ENCODE peak calls at places on chromosomes 12 and 14, in four cellular contexts. T is OCI-LY7, W is GM23248, S is IMR-90. G is an unnamed sample. For H3K9me3, the result is how much of the 10 kb centered on the place peaks cover.

GRCh38 chr14:29629839-29630238 is 297.8 kb downstream of the PRKD1 start:
- DNase-seq in T (no peak), W (no peak), S (no peak), G (no peak)

GRCh38 chr12:47721431-47721973 is 3.8 kb downstream of the ENDOU start:
- DNase-seq in T (no peak), W (no peak), S (no peak), G (peak)

GRCh38 chr12:96578526-96579125 is 89.2 kb downstream of the CFAP54 start:
- DNase-seq in T (peak), W (peak), S (peak), G (no peak)

GRCh38 chr12:77152623-77153193 is 87.3 kb upstream of the E2F7 start:
- DNase-seq in T (no peak), W (peak), S (peak), G (no peak)

GRCh38 chr12:132367401-132367851 is 38.0 kb upstream of the GALNT9 start:
- DNase-seq in T (no peak), W (peak), S (no peak), G (no peak)

GRCh38 chr14:22319526-22320352 is 269.3 kb downstream of the DAD1 start:
- DNase-seq in T (peak), W (peak), S (peak), G (peak)

GRCh38 chr14:58464652-58465051 is 37.1 kb downstream of the KIAA0586 start:
- DNase-seq in T (no peak), W (no peak), S (no peak), G (no peak)

GRCh38 chr14:101773378-101773777 is 11.9 kb downstream of the PPP2R5C start:
- DNase-seq in T (peak), W (no peak), S (no peak), G (no peak)

GRCh38 chr14:69094481-69094880 is 58.4 kb downstream of the DCAF5 start:
- DNase-seq in T (no peak), W (no peak), S (peak), G (no peak)

GRCh38 chr12:59548930-59549329 is 46.9 kb upstream of the SLC16A7 start:
- DNase-seq in T (no peak), W (no peak), S (no peak), G (no peak)

GRCh38 chr12:50221228-50222008 is 54.2 kb upstream of the CERS5 start:
- DNase-seq in T (peak), W (peak), S (peak), G (no peak)

GRCh38 chr14:100410056-100410565 is 87.0 kb downstream of the SLC25A47 start:
- DNase-seq in T (no peak), W (no peak), S (peak), G (peak)

GRCh38 chr12:94205738-94206310 is 57.4 kb downstream of the PLXNC1 start:
- DNase-seq in T (peak), W (no peak), S (no peak), G (no peak)

GRCh38 chr14:87133073-87133815 is 859.7 kb downstream of the GALC start:
- DNase-seq in T (peak), W (peak), S (peak), G (no peak)

GRCh38 chr12:16282978-16283377 is 5.5 kb upstream of the SLC15A5 start:
- DNase-seq in T (no peak), W (no peak), S (no peak), G (no peak)

GRCh38 chr14:101185081-101185835 is 281.7 kb upstream of the RTL1 start:
- DNase-seq in T (no peak), W (no peak), S (no peak), G (no peak)

GRCh38 chr12:105569886-105570285 is 239.4 kb downstream of the C12orf75 start:
- DNase-seq in T (no peak), W (no peak), S (no peak), G (no peak)

GRCh38 chr14:61861320-61861865 is 99.2 kb downstream of the SNAPC1 start:
- DNase-seq in T (no peak), W (no peak), S (no peak), G (no peak)

GRCh38 chr12:121794532-121795028 is 1.1 kb upstream of the RHOF start:
- DNase-seq in T (no peak), W (peak), S (no peak), G (no peak)

GRCh38 chr12:19139795-19140194 is 10.3 kb downstream of the PLEKHA5 start:
- DNase-seq in T (no peak), W (no peak), S (no peak), G (no peak)

GRCh38 chr12:896031-896430 is 53.5 kb downstream of the RAD52 start:
- DNase-seq in T (no peak), W (no peak), S (no peak), G (no peak)

GRCh38 chr14:34913619-34914018 is 38.5 kb upstream of the BAZ1A start:
- DNase-seq in T (no peak), W (no peak), S (no peak), G (no peak)

GRCh38 chr12:113185180-113186032 is at the start of the genes DDX54 and RITA1:
- DNase-seq in T (peak), W (peak), S (peak), G (peak)

GRCh38 chr12:72295101-72295500 is 22.9 kb downstream of the TRHDE start:
- DNase-seq in T (no peak), W (no peak), S (peak), G (no peak)

GRCh38 chr14:32075636-32076277 is 1.3 kb upstream of the ARHGAP5 start:
- DNase-seq in T (peak), W (peak), S (peak), G (no peak)

GRCh38 chr12:76135456-76135855 is 51.0 kb upstream of the NAP1L1 start:
- DNase-seq in T (no peak), W (no peak), S (no peak), G (no peak)

GRCh38 chr14:53389207-53389606 is 236.1 kb upstream of the DDHD1 start:
- DNase-seq in T (no peak), W (peak), S (peak), G (no peak)

GRCh38 chr12:110349521-110350151 is 53.9 kb downstream of the ANAPC7 start:
- DNase-seq in T (no peak), W (no peak), S (no peak), G (no peak)

GRCh38 chr14:58280954-58281787 is 17.2 kb upstream of the ARID4A start:
- DNase-seq in T (no peak), W (peak), S (peak), G (no peak)

DNA sequence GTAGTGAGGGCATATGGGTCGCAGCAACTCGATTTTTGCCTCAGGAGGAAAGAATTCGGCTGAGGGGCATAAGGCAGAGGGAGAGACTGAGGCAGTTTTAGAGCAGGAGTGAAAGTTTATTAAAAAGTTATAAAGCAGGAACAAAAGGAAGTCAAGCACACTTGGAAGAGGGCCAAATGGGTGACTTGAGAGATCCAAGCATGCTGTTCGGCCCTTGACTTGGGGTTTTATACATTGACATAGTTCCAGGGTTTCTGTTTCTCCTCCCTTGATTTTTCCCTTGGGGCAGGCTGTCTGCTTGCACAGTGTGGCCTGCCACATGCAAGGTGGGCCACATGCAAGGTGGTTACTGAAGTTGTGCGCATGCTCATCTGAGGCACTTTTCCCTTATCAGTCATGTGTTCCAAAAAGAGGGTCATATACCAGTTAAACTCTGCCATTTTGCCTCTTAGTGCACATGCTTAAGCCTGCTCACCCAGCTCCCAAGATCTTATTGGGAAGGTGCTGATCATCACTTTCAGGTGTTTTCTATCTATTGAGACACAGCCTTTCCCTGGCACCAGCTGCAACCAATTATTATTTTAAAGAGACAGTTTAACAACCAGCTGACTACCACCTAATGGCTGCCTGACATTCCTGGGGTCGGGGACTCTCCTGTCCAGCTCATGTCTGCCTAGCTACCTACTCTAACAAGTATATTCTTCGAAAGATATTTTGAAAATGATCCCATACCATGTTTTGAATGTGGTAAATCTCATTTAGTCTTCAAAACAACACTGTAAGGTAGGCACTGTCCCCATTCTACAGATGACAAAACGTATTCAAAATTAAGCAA is 19.9 kb downstream of the PTGER2 start:
- DNase-seq in T (no peak), W (peak), S (peak), G (no peak)
- H2AFZ ChIP-seq in T (no peak), W (no peak), S (no peak), G (no peak)

DNA sequence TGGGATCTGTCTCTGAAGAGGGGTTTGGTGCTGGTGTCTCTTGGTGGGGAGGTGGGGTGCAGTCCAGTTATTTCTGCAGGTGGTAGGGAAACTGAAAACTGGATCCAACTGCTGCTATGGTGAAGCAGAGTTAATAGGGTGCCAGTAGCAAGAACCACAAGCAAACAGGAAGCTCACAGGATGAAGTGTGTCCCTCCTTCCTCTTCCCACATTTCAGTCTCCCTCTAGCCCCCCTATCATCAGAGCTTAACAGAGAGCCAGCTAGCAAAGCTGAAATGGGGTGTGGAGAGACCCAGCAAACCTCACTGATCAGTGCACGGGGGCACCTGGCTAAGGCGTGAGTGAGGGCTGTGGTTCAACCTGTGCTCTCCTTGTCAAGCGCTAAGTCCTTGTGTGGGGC is 69.1 kb upstream of the C12orf71 start:
- DNase-seq in T (no peak), W (no peak), S (no peak), G (no peak)
- H3K9me3 ChIP-seq in T (under half), W (under half), S (under half), G (under half)

GRCh38 chr14:105488781-105489606 is 2.1 kb upstream of the TEDC1 start:
- DNase-seq in T (no peak), W (no peak), S (no peak), G (no peak)
- H2AFZ ChIP-seq in T (no peak), W (no peak), S (no peak), G (no peak)

GRCh38 chr12:34400423-34400881 is 378.2 kb downstream of the ALG10 start:
- DNase-seq in T (no peak), W (no peak), S (no peak), G (no peak)
- H3K9me3 ChIP-seq in T (under half), W (under half), S (half or more), G (half or more)

DNA sequence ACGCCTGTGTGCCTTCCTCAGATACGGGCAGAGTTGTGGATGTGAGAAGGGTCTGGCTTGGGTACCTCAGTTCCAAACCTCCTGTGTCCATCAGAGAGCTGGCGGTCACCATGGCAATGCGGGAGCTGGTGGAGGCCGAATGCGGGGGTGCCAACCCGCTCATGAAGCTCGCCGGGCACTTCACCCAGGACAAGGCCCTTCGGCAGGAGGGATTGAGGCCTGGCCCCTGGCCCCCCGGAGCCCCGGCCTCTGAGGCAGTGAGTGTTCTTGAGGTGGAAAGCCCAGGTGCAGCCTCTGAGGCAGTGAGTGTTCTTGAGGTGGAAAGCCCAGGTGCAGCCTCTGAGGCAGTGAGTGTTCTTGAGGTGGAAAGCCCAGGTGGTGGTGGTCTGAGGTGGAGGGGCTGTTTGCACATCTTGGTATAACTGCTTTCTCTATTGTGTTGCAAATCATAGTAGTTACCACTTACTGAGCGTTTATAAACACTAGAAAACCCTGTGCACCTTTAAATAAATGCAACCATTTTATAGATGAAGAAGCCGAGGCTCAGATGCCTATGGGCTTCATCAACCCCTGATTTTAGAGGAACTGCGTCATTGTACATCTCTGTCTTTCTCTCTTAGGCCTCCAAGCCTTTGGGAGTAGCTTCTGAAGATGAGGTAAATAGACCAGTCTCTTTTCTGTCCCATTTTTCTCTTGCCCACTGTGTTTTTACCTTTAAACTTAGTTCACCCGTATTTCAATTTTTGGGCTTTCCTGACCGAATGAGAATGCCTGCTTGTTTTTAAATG is 976 bp downstream of the PEX5 start:
- DNase-seq in T (peak), W (peak), S (peak), G (peak)
- H2AFZ ChIP-seq in T (peak), W (peak), S (peak), G (no peak)

DNA sequence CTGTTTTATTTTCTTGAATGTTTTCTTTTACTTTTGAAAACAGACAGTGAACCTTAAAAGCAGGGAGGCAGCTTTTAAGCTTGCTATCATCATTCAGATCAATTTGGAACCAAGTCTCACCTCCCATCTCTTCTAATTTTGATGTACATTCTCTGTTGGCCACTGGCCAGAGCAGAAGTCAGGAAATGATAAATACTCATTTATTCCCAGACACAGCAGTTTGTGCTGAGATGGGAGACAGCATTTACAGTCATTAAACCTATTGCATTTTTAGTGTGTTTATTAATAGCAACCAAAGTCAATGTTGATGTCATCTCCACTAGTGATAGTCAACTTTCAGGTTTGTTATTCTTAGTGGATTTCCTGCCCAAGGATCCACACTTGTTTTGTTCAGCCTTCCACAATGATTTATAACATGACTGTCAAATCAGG is 320.0 kb upstream of the ATP2B1 start:
- DNase-seq in T (no peak), W (peak), S (peak), G (no peak)
- H3K9me3 ChIP-seq in T (under half), W (under half), S (under half), G (under half)

DNA sequence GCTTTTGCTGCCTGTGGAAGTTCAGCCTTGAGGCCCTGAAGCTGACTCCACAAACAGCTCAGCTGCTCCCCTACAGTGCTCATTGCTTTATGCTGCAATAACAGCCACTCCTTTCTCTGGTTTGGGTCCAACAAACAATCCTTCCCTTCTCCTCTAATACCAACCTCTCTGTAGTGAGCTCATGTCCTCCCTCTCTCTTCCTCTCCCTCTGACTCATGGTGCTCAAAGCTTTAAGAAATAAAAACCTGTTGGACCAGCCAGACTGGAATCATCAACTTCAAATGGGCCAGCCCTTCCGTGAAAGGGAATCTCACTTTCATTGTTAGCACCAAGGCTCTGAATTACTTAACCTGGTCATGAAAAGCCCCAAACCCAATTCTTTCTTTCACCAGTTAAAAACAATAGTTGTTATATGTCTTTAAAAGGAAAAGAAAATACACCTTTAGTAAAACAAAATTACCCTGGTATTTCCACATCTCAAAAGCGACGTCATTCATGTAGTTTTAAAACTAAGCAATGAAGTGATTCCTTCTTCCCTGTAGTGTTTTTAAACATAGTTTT is 126.4 kb downstream of the DUSP6 start:
- DNase-seq in T (no peak), W (peak), S (peak), G (peak)
- H2AFZ ChIP-seq in T (no peak), W (peak), S (peak), G (no peak)

G was measured in H9.